ENCODE peak calls at places on chromosomes 2 and 18, in eight cellular contexts. C, Y, V, K, W, D, G and H are unnamed samples.
A peak's percentile ranks its signal among the peaks of the same experiment; 100 is the strongest.

GRCh38 chr2:37625781-37626548 is 45.5 kb downstream of the CDC42EP3 start:
- DNase-seq in C (peak; percentile 64), Y (peak; percentile 50), V (peak; percentile 27), K (peak; percentile 61), W (no peak), D (no peak), G (no peak), H (no peak)

GRCh38 chr18:79508565-79509535 is 113.1 kb downstream of the NFATC1 start:
- DNase-seq in C (no peak), Y (peak; percentile 55), V (no peak), K (no peak), W (no peak), D (no peak), G (no peak), H (no peak)

GRCh38 chr2:79860233-79861058 is 347.6 kb downstream of the CTNNA2 start:
- DNase-seq in C (no peak), Y (no peak), V (no peak), K (no peak), W (peak; percentile 65), D (peak; percentile 27), G (no peak), H (no peak)

GRCh38 chr2:61529944-61530343 is 8.2 kb downstream of the XPO1 start:
- DNase-seq in C (no peak), Y (no peak), V (no peak), K (no peak), W (no peak), D (no peak), G (no peak), H (no peak)

GRCh38 chr2:95348609-95349567 is 51.7 kb downstream of the KCNIP3 start:
- DNase-seq in C (no peak), Y (no peak), V (no peak), K (no peak), W (no peak), D (no peak), G (no peak), H (no peak)

GRCh38 chr2:23042176-23042909 is 342.6 kb upstream of the KLHL29 start:
- DNase-seq in C (no peak), Y (no peak), V (no peak), K (no peak), W (no peak), D (no peak), G (no peak), H (no peak)

GRCh38 chr2:174344716-174345472 is 10.1 kb downstream of the SP9 start:
- DNase-seq in C (peak; percentile 44), Y (no peak), V (no peak), K (no peak), W (peak; percentile 74), D (peak; percentile 69), G (no peak), H (no peak)

GRCh38 chr2:211899871-211900482 is 638.6 kb downstream of the ERBB4 start:
- DNase-seq in C (no peak), Y (no peak), V (no peak), K (no peak), W (no peak), D (peak; percentile 8), G (no peak), H (peak; percentile 65)

GRCh38 chr18:78913830-78914585 is 65.6 kb upstream of the SALL3 start:
- DNase-seq in C (no peak), Y (no peak), V (no peak), K (no peak), W (no peak), D (no peak), G (no peak), H (no peak)

GRCh38 chr2:96913398-96914202 is 43.7 kb upstream of the SEMA4C start:
- DNase-seq in C (peak; percentile 72), Y (no peak), V (peak; percentile 69), K (peak; percentile 49), W (no peak), D (no peak), G (no peak), H (no peak)

GRCh38 chr2:239398536-239398935 is 2.3 kb downstream of the HDAC4 start:
- DNase-seq in C (no peak), Y (no peak), V (no peak), K (no peak), W (no peak), D (peak; percentile 20), G (no peak), H (peak; percentile 41)

GRCh38 chr18:68215931-68216330 is 499.0 kb downstream of the TMX3 start:
- DNase-seq in C (no peak), Y (no peak), V (no peak), K (no peak), W (no peak), D (no peak), G (peak; percentile 29), H (no peak)

GRCh38 chr18:4412286-4412685 is 42.8 kb downstream of the DLGAP1 start:
- DNase-seq in C (no peak), Y (no peak), V (no peak), K (no peak), W (peak; percentile 8), D (peak; percentile 14), G (no peak), H (peak; percentile 57)

GRCh38 chr18:49161627-49162026 is 210.9 kb upstream of the SMAD7 start:
- DNase-seq in C (no peak), Y (no peak), V (no peak), K (peak; percentile 43), W (no peak), D (no peak), G (no peak), H (no peak)

GRCh38 chr2:82789886-82790276 is 1669.2 kb downstream of the SUCLG1 start:
- DNase-seq in C (no peak), Y (no peak), V (no peak), K (no peak), W (no peak), D (no peak), G (no peak), H (no peak)

GRCh38 chr2:14354231-14354630 is 278.3 kb upstream of the LRATD1 start:
- DNase-seq in C (no peak), Y (no peak), V (no peak), K (no peak), W (no peak), D (no peak), G (no peak), H (no peak)